ENCODE peak calls at places on chromosome 10, in eight cellular contexts. K is endothelial cell, I is omental fat pad, W is PC-3, F is psoas muscle, X is WERI-Rb-1, E is GM23338, Q is pancreas. P is an unnamed sample.

GRCh38 chr10:107986571-107986970 is 822.1 kb upstream of the SORCS1 start:
- DNase-seq in K (no peak), W (no peak), F (no peak), X (no peak), E (no peak), Q (no peak), I (no peak), P (no peak)

GRCh38 chr10:112779025-112779765 is 170.9 kb upstream of the TCF7L2 start:
- DNase-seq in W (peak; percentile 27), X (no peak), K (no peak), E (no peak), F (no peak), Q (no peak), I (no peak), P (no peak)

GRCh38 chr10:115653473-115653872 is 560.3 kb downstream of the ATRNL1 start:
- DNase-seq in E (no peak), Q (no peak), I (no peak), W (no peak), X (no peak), F (no peak), K (no peak), P (no peak)

GRCh38 chr10:30984563-30985328 is 46.9 kb downstream of the ZNF438 start:
- DNase-seq in W (peak; percentile 59), I (no peak), F (no peak), X (no peak), E (no peak), Q (no peak), K (no peak), P (no peak)

GRCh38 chr10:71657604-71658348 is 61.8 kb downstream of the C10orf105 start:
- DNase-seq in E (peak; percentile 80), F (no peak), Q (no peak), I (no peak), X (peak; percentile 31), W (no peak), K (no peak), P (no peak)

GRCh38 chr10:4632757-4633156 is 193.2 kb upstream of the AKR1E2 start:
- DNase-seq in Q (no peak), K (no peak), E (no peak), F (peak; percentile 45), W (no peak), X (no peak), I (no peak), P (no peak)

GRCh38 chr10:31467791-31468535 is 148.9 kb downstream of the ZEB1 start:
- DNase-seq in I (no peak), X (peak; percentile 15), Q (peak; percentile 40), W (peak; percentile 65), F (peak; percentile 34), E (peak; percentile 87), K (no peak), P (no peak)

GRCh38 chr10:77799352-77799751 is 127.2 kb downstream of the DLG5 start:
- DNase-seq in Q (no peak), X (no peak), E (no peak), I (no peak), F (peak; percentile 1), K (no peak), W (no peak), P (no peak)

GRCh38 chr10:132158122-132158741 is 28.5 kb upstream of the DPYSL4 start:
- DNase-seq in X (no peak), E (peak; percentile 54), I (no peak), W (no peak), K (no peak), F (peak; percentile 32), Q (peak; percentile 24), P (no peak)

GRCh38 chr10:128063736-128064614 is 62.2 kb downstream of the MKI67 start:
- DNase-seq in I (no peak), F (no peak), K (peak; percentile 39), W (no peak), E (peak; percentile 30), Q (no peak), X (no peak), P (no peak)

GRCh38 chr10:71351628-71352319 is 32.7 kb downstream of the SLC29A3 start:
- DNase-seq in E (no peak), X (no peak), W (no peak), F (peak; percentile 74), K (no peak), I (no peak), Q (no peak), P (no peak)

GRCh38 chr10:111221682-111222470 is 145.0 kb downstream of the ADRA2A start:
- DNase-seq in I (no peak), K (no peak), W (no peak), X (no peak), Q (no peak), E (no peak), F (no peak), P (no peak)

GRCh38 chr10:83522456-83522855 is 616.9 kb upstream of the GHITM start:
- DNase-seq in I (no peak), F (no peak), W (no peak), X (no peak), K (no peak), Q (no peak), E (no peak), P (no peak)

GRCh38 chr10:132506711-132507466 is 30.7 kb upstream of the INPP5A start:
- DNase-seq in W (peak; percentile 11), E (no peak), X (no peak), F (peak; percentile 77), K (no peak), Q (peak; percentile 35), I (peak; percentile 18), P (no peak)

GRCh38 chr10:112957589-112958202 is 7.6 kb downstream of the TCF7L2 start:
- DNase-seq in X (no peak), I (no peak), Q (no peak), F (no peak), W (no peak), E (no peak), K (no peak), P (no peak)

GRCh38 chr10:108629843-108630242 is 1293.5 kb downstream of the XPNPEP1 start:
- DNase-seq in W (peak; percentile 85), X (no peak), E (peak; percentile 8), Q (no peak), K (no peak), I (no peak), F (no peak), P (no peak)

GRCh38 chr10:104907509-104907908 is 266.4 kb downstream of the SORCS3 start:
- DNase-seq in I (no peak), E (no peak), Q (no peak), K (no peak), W (no peak), X (no peak), F (no peak), P (no peak)

GRCh38 chr10:89659185-89660131 is 14.4 kb upstream of the PANK1 start:
- DNase-seq in X (no peak), E (no peak), K (no peak), W (peak; percentile 27), F (no peak), I (no peak), Q (no peak), P (no peak)

GRCh38 chr10:11425672-11426071 is 185.8 kb downstream of the USP6NL start:
- DNase-seq in X (no peak), E (no peak), K (no peak), I (no peak), F (no peak), Q (no peak), W (no peak), P (no peak)

GRCh38 chr10:76829724-76830123 is 807.9 kb downstream of the KCNMA1 start:
- DNase-seq in E (no peak), X (no peak), I (no peak), K (no peak), F (no peak), W (no peak), Q (no peak), P (no peak)

DNA sequence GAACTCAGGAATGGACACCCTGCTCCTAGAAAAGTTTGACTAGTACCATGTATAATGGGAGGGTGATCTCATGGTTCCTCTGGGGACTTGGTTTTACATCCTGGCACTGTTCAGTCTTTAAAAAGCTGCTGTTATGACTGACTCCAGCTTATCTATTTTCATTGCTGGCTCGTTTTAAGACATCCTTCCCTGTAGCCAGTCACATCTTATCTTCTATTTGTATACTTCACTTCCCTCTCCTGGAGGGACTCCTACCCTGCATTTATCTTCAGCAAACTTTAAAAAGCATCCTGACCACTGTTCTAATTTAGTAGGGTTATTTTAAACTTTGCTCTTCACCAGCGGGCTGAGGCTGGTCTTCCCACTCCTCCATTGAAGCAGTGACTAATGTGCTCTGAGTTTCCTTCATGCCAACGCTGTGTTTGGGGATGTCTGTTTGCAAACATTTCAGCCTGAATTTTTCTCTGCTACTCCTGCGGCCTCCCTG is 72.9 kb upstream of the ARMC3 start:
- DNase-seq in X (no peak), F (no peak), K (no peak), W (no peak), E (no peak), I (no peak), Q (no peak), P (no peak)
- TF ChIP-seq CTCF in X (no peak), F (no peak), K (no peak), W (no peak), E (no peak), I (no peak), Q (no peak), P (no peak)

GRCh38 chr10:61795551-61795950 is 105.9 kb upstream of the ARID5B start:
- DNase-seq in F (no peak), E (peak; percentile 33), I (no peak), W (peak; percentile 45), X (no peak), Q (no peak), K (no peak), P (no peak)
- TF ChIP-seq CTCF in F (no peak), E (peak; percentile 20), I (no peak), W (peak; percentile 64), X (no peak), Q (no peak), K (peak; percentile 40), P (no peak)

DNA sequence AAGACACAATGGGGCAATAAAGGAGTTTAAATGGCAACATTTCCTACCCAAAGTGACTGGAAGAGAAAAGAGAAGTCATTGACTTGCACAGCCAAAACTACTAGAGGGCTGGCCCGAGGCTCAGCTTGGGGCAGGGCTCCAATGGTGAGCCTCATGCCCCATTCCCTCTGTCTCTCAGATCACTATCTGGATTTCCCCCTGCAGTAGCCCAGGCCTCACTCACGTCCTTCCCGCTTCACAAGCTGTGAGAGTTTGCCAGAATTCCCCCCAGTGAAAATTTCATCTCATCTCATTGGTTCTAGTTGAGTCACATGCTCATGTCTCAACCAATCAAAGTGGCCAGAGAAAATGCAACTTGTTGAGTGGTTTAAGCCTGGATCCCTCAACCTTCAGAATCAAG is 181.3 kb downstream of the WDR11 start:
- DNase-seq in X (no peak), K (no peak), W (no peak), I (no peak), F (no peak), E (peak; percentile 6), Q (no peak), P (no peak)
- TF ChIP-seq CTCF in X (no peak), K (no peak), W (no peak), I (no peak), F (no peak), E (no peak), Q (no peak), P (no peak)

GRCh38 chr10:102595293-102595692 is 49.0 kb upstream of the TRIM8 start:
- DNase-seq in E (no peak), I (no peak), F (no peak), W (no peak), K (no peak), Q (no peak), X (no peak), P (no peak)
- TF ChIP-seq CTCF in E (no peak), I (no peak), F (no peak), W (no peak), K (no peak), Q (no peak), X (no peak), P (no peak)